ENCODE peak calls at places on chromosome 20, in eight cellular contexts. One of them, this sample, is unnamed.
A peak's percentile ranks its signal among the peaks of the same experiment; 100 is the strongest.

GRCh38 chr20:5159928-5160327 is 33.1 kb downstream of the CDS2 start:
- DNase-seq in adrenal gland: no peak
- DNase-seq in GM12865: no peak
- DNase-seq in fibroblast of pulmonary artery: no peak
- DNase-seq in AG09309: no peak
- DNase-seq in cardiac muscle cell: no peak
- DNase-seq in tibial artery: no peak
- DNase-seq in hepatocyte: no peak
- DNase-seq in this sample: no peak

GRCh38 chr20:6635034-6635736 is 132.3 kb upstream of the BMP2 start:
- DNase-seq in adrenal gland: no peak
- DNase-seq in GM12865: peak; percentile 3
- DNase-seq in fibroblast of pulmonary artery: no peak
- DNase-seq in AG09309: no peak
- DNase-seq in cardiac muscle cell: no peak
- DNase-seq in tibial artery: no peak
- DNase-seq in hepatocyte: no peak
- DNase-seq in this sample: peak; percentile 25

GRCh38 chr20:23077277-23077676 is 8.8 kb downstream of the CD93 start:
- DNase-seq in adrenal gland: no peak
- DNase-seq in GM12865: no peak
- DNase-seq in fibroblast of pulmonary artery: no peak
- DNase-seq in AG09309: no peak
- DNase-seq in cardiac muscle cell: no peak
- DNase-seq in tibial artery: no peak
- DNase-seq in hepatocyte: no peak
- DNase-seq in this sample: no peak

GRCh38 chr20:11810316-11811130 is 107.2 kb upstream of the BTBD3 start:
- DNase-seq in adrenal gland: no peak
- DNase-seq in GM12865: no peak
- DNase-seq in fibroblast of pulmonary artery: peak; percentile 28
- DNase-seq in AG09309: no peak
- DNase-seq in cardiac muscle cell: no peak
- DNase-seq in tibial artery: no peak
- DNase-seq in hepatocyte: no peak
- DNase-seq in this sample: peak; percentile 79

GRCh38 chr20:45128066-45128465 is 3.8 kb upstream of the WFDC12 start:
- DNase-seq in adrenal gland: no peak
- DNase-seq in GM12865: no peak
- DNase-seq in fibroblast of pulmonary artery: no peak
- DNase-seq in AG09309: no peak
- DNase-seq in cardiac muscle cell: no peak
- DNase-seq in tibial artery: no peak
- DNase-seq in hepatocyte: no peak
- DNase-seq in this sample: no peak

GRCh38 chr20:34632870-34633452 is 43.9 kb downstream of the PIGU start:
- DNase-seq in adrenal gland: no peak
- DNase-seq in GM12865: no peak
- DNase-seq in fibroblast of pulmonary artery: no peak
- DNase-seq in AG09309: no peak
- DNase-seq in cardiac muscle cell: no peak
- DNase-seq in tibial artery: no peak
- DNase-seq in hepatocyte: no peak
- DNase-seq in this sample: no peak

GRCh38 chr20:22339091-22339881 is 245.1 kb downstream of the FOXA2 start:
- DNase-seq in adrenal gland: peak; percentile 60
- DNase-seq in GM12865: peak; percentile 71
- DNase-seq in fibroblast of pulmonary artery: peak; percentile 85
- DNase-seq in AG09309: peak; percentile 31
- DNase-seq in cardiac muscle cell: peak; percentile 79
- DNase-seq in tibial artery: no peak
- DNase-seq in hepatocyte: peak; percentile 87
- DNase-seq in this sample: peak; percentile 78

GRCh38 chr20:44475694-44476560 is at the start of gene TTPAL:
- DNase-seq in adrenal gland: peak; percentile 89
- DNase-seq in GM12865: peak; percentile 94
- DNase-seq in fibroblast of pulmonary artery: peak; percentile 85
- DNase-seq in AG09309: no peak
- DNase-seq in cardiac muscle cell: peak; percentile 94
- DNase-seq in tibial artery: peak; percentile 82
- DNase-seq in hepatocyte: peak; percentile 97
- DNase-seq in this sample: peak; percentile 84

DNA sequence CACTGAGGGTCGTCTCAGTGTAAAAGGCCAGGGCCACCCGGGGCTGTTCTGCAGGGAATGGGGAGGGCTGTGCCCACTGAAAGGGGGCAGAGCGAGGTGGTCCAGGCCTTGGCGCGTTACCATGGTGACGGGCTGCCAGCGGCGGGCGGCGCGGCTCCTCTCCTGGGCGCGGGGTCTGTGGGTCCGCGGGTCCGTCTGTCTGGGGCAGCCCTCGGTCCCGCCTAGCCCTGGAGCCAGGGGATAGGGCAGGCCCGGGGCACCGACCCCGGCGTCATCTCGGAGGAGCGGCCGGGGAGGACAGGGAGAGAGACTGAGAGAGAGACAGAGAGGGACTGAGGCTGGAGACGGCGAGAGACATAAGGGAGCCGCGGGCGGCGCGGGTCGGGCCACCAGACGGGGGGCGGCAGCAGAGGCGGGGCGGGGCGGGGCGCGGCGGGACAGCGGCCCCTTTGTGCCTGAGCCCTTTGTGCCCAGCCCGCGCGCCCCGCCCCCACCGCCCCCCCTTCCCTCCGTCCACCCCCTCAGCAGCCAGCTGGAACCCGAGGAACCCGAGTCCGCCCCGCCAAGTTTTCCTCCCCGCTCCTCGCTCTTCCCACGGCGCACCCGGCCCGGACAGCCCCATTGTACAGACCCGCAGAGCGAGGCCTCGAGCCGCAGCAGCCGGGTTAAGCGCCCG is at the start of gene KIAA1755:
- DNase-seq in adrenal gland: no peak
- DNase-seq in GM12865: no peak
- DNase-seq in fibroblast of pulmonary artery: no peak
- DNase-seq in AG09309: no peak
- DNase-seq in cardiac muscle cell: peak; percentile 8
- DNase-seq in tibial artery: no peak
- DNase-seq in hepatocyte: peak; percentile 38
- DNase-seq in this sample: no peak
- H3K4me3 ChIP-seq in adrenal gland: peak within 1 kb of the TSS; percentile 42
- H3K4me3 ChIP-seq in GM12865: no peak within 1 kb of the TSS
- H3K4me3 ChIP-seq in fibroblast of pulmonary artery: peak within 1 kb of the TSS; percentile 28
- H3K4me3 ChIP-seq in AG09309: peak within 1 kb of the TSS; percentile 36
- H3K4me3 ChIP-seq in cardiac muscle cell: no peak within 1 kb of the TSS
- H3K4me3 ChIP-seq in tibial artery: peak within 1 kb of the TSS; percentile 65
- H3K4me3 ChIP-seq in hepatocyte: no peak within 1 kb of the TSS
- H3K4me3 ChIP-seq in this sample: peak within 1 kb of the TSS; percentile 31

GRCh38 chr20:39004508-39004907 is 42.4 kb downstream of the DHX35 start:
- DNase-seq in adrenal gland: no peak
- DNase-seq in GM12865: peak; percentile 25
- DNase-seq in fibroblast of pulmonary artery: no peak
- DNase-seq in AG09309: no peak
- DNase-seq in cardiac muscle cell: no peak
- DNase-seq in tibial artery: no peak
- DNase-seq in hepatocyte: peak; percentile 20
- DNase-seq in this sample: no peak

GRCh38 chr20:39013662-39014109 is 51.5 kb downstream of the DHX35 start:
- DNase-seq in adrenal gland: no peak
- DNase-seq in GM12865: no peak
- DNase-seq in fibroblast of pulmonary artery: no peak
- DNase-seq in AG09309: no peak
- DNase-seq in cardiac muscle cell: no peak
- DNase-seq in tibial artery: no peak
- DNase-seq in hepatocyte: no peak
- DNase-seq in this sample: peak; percentile 12

GRCh38 chr20:39010496-39010895 is 48.4 kb downstream of the DHX35 start:
- DNase-seq in adrenal gland: no peak
- DNase-seq in GM12865: no peak
- DNase-seq in fibroblast of pulmonary artery: no peak
- DNase-seq in AG09309: no peak
- DNase-seq in cardiac muscle cell: no peak
- DNase-seq in tibial artery: no peak
- DNase-seq in hepatocyte: no peak
- DNase-seq in this sample: no peak

DNA sequence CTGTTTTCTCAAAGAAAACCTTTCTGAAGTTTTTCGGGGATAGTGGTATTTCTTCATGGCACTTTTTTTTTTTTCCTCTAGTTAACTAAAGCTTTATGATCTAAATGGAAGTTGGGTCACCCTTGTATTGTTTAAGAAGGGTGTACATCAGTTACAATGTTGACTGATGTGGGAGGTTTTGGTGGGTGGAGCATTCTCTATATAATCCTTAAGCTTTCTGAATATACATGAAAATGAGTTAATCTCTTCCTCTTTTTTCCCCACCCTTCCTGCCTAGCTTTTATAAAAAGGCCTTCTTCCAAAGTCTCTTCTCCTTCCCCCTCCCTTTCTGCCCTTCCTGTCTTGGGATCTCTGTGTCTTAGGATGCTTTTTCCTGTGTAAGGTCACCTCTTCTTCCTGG is 47.2 kb downstream of the DHX35 start:
- DNase-seq in adrenal gland: no peak
- DNase-seq in GM12865: no peak
- DNase-seq in fibroblast of pulmonary artery: no peak
- DNase-seq in AG09309: no peak
- DNase-seq in cardiac muscle cell: no peak
- DNase-seq in tibial artery: no peak
- DNase-seq in hepatocyte: no peak
- DNase-seq in this sample: no peak
- H3K4me3 ChIP-seq in adrenal gland: no peak overlapping the region
- H3K4me3 ChIP-seq in GM12865: no peak overlapping the region
- H3K4me3 ChIP-seq in fibroblast of pulmonary artery: no peak overlapping the region
- H3K4me3 ChIP-seq in AG09309: no peak overlapping the region
- H3K4me3 ChIP-seq in cardiac muscle cell: no peak overlapping the region
- H3K4me3 ChIP-seq in tibial artery: no peak overlapping the region
- H3K4me3 ChIP-seq in hepatocyte: no peak overlapping the region
- H3K4me3 ChIP-seq in this sample: no peak overlapping the region

GRCh38 chr20:64047968-64048401 is 1.5 kb downstream of the SOX18 start:
- DNase-seq in adrenal gland: no peak
- DNase-seq in GM12865: no peak
- DNase-seq in fibroblast of pulmonary artery: no peak
- DNase-seq in AG09309: no peak
- DNase-seq in cardiac muscle cell: no peak
- DNase-seq in tibial artery: no peak
- DNase-seq in hepatocyte: no peak
- DNase-seq in this sample: no peak
- H3K4me3 ChIP-seq in adrenal gland: peak overlapping the region; percentile 32
- H3K4me3 ChIP-seq in GM12865: no peak overlapping the region
- H3K4me3 ChIP-seq in fibroblast of pulmonary artery: peak overlapping the region; percentile 30
- H3K4me3 ChIP-seq in AG09309: no peak overlapping the region
- H3K4me3 ChIP-seq in cardiac muscle cell: no peak overlapping the region
- H3K4me3 ChIP-seq in tibial artery: peak overlapping the region; percentile 39
- H3K4me3 ChIP-seq in hepatocyte: no peak overlapping the region
- H3K4me3 ChIP-seq in this sample: no peak overlapping the region

GRCh38 chr20:32764000-32764960 is 2.1 kb downstream of the DNMT3B start:
- DNase-seq in adrenal gland: no peak
- DNase-seq in GM12865: no peak
- DNase-seq in fibroblast of pulmonary artery: no peak
- DNase-seq in AG09309: no peak
- DNase-seq in cardiac muscle cell: no peak
- DNase-seq in tibial artery: no peak
- DNase-seq in hepatocyte: no peak
- DNase-seq in this sample: no peak
- H3K4me3 ChIP-seq in adrenal gland: no peak overlapping the region
- H3K4me3 ChIP-seq in GM12865: no peak overlapping the region
- H3K4me3 ChIP-seq in fibroblast of pulmonary artery: no peak overlapping the region
- H3K4me3 ChIP-seq in AG09309: no peak overlapping the region
- H3K4me3 ChIP-seq in cardiac muscle cell: peak overlapping the region; percentile 7
- H3K4me3 ChIP-seq in tibial artery: no peak overlapping the region
- H3K4me3 ChIP-seq in hepatocyte: no peak overlapping the region
- H3K4me3 ChIP-seq in this sample: no peak overlapping the region

GRCh38 chr20:58129736-58130135 is 98.7 kb downstream of the ANKRD60 start:
- DNase-seq in adrenal gland: no peak
- DNase-seq in GM12865: no peak
- DNase-seq in fibroblast of pulmonary artery: no peak
- DNase-seq in AG09309: no peak
- DNase-seq in cardiac muscle cell: no peak
- DNase-seq in tibial artery: no peak
- DNase-seq in hepatocyte: no peak
- DNase-seq in this sample: no peak

GRCh38 chr20:58130156-58130555 is 98.3 kb downstream of the ANKRD60 start:
- DNase-seq in adrenal gland: no peak
- DNase-seq in GM12865: no peak
- DNase-seq in fibroblast of pulmonary artery: no peak
- DNase-seq in AG09309: no peak
- DNase-seq in cardiac muscle cell: no peak
- DNase-seq in tibial artery: no peak
- DNase-seq in hepatocyte: no peak
- DNase-seq in this sample: no peak

GRCh38 chr20:58130574-58130973 is 97.9 kb downstream of the ANKRD60 start:
- DNase-seq in adrenal gland: no peak
- DNase-seq in GM12865: no peak
- DNase-seq in fibroblast of pulmonary artery: no peak
- DNase-seq in AG09309: no peak
- DNase-seq in cardiac muscle cell: peak; percentile 27
- DNase-seq in tibial artery: no peak
- DNase-seq in hepatocyte: no peak
- DNase-seq in this sample: no peak

GRCh38 chr20:58131581-58132142 is 96.8 kb downstream of the ANKRD60 start:
- DNase-seq in adrenal gland: no peak
- DNase-seq in GM12865: no peak
- DNase-seq in fibroblast of pulmonary artery: peak; percentile 44
- DNase-seq in AG09309: peak; percentile 32
- DNase-seq in cardiac muscle cell: no peak
- DNase-seq in tibial artery: no peak
- DNase-seq in hepatocyte: no peak
- DNase-seq in this sample: peak; percentile 64

DNA sequence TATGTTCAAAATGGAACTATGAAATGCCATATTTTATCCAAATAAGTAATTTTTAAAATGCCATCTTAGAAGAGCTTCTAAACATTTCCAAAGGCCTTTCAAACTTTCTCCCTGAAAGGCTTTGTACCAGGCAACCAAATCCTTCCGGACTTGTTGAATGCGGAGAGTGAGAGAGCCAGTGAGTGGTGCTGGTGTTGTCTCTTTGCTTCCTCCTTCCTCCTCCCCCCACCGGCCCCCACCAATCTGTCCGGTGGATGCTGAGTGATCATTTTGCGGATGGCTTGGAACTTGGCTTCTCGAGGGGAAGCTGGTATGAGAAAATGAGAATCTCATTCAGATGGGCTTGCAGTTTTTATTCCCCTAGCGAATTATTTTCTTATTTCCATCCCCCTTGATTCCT is 97.3 kb downstream of the ANKRD60 start:
- DNase-seq in adrenal gland: peak; percentile 27
- DNase-seq in GM12865: no peak
- DNase-seq in fibroblast of pulmonary artery: no peak
- DNase-seq in AG09309: no peak
- DNase-seq in cardiac muscle cell: no peak
- DNase-seq in tibial artery: no peak
- DNase-seq in hepatocyte: no peak
- DNase-seq in this sample: peak; percentile 25
- H3K4me3 ChIP-seq in adrenal gland: no peak overlapping the region
- H3K4me3 ChIP-seq in GM12865: no peak overlapping the region
- H3K4me3 ChIP-seq in fibroblast of pulmonary artery: no peak overlapping the region
- H3K4me3 ChIP-seq in AG09309: no peak overlapping the region
- H3K4me3 ChIP-seq in cardiac muscle cell: no peak overlapping the region
- H3K4me3 ChIP-seq in tibial artery: no peak overlapping the region
- H3K4me3 ChIP-seq in hepatocyte: no peak overlapping the region
- H3K4me3 ChIP-seq in this sample: no peak overlapping the region